ENCODE peak calls at places on chromosomes 4 and X, in four cellular contexts. Z is GM23248, P is kidney, O is Karpas-422. N is an unnamed sample.

GRCh38 chr4:102692474-102692873 is 68.3 kb downstream of the MANBA start:
- DNase-seq in Z (no peak), P (no peak), O (no peak), N (no peak)

GRCh38 chr4:99087887-99088484 is 602 bp downstream of the ADH5 start:
- DNase-seq in P (peak), O (peak), Z (peak), N (peak)

GRCh38 chr4:8334786-8335460 is 65.4 kb downstream of the HTRA3 start:
- DNase-seq in P (peak), O (no peak), Z (no peak), N (no peak)

GRCh38 chr4:139622856-139623255 is 42.8 kb upstream of the MGST2 start:
- DNase-seq in P (no peak), O (no peak), Z (no peak), N (no peak)

GRCh38 chrX:139826065-139827044 is 106.5 kb downstream of the ATP11C start:
- DNase-seq in Z (peak), O (peak), P (no peak), N (peak)

GRCh38 chrX:49184294-49185061 is 1.7 kb downstream of the PRICKLE3 start:
- DNase-seq in O (peak), P (peak), Z (peak), N (peak)

GRCh38 chr4:5545271-5545670 is 163.1 kb downstream of the EVC2 start:
- DNase-seq in O (no peak), Z (peak), P (no peak), N (no peak)

GRCh38 chr4:188109157-188109755 is at the start of gene TRIML2:
- DNase-seq in P (no peak), O (no peak), Z (no peak), N (no peak)

GRCh38 chr4:5751918-5752802 is 41.2 kb downstream of the EVC start:
- DNase-seq in O (no peak), P (no peak), Z (peak), N (peak)

GRCh38 chr4:89324671-89325070 is 17.1 kb upstream of the GPRIN3 start:
- DNase-seq in O (peak), P (no peak), Z (peak), N (peak)

GRCh38 chr4:176902710-176903323 is 110.1 kb upstream of the VEGFC start:
- DNase-seq in Z (peak), P (no peak), O (no peak), N (peak)

GRCh38 chr4:24643774-24644520 is 59.6 kb upstream of the DHX15 start:
- DNase-seq in P (no peak), Z (peak), O (no peak), N (no peak)

GRCh38 chrX:37349131-37350033 is at the start of gene PRRG1:
- DNase-seq in P (peak), O (no peak), Z (peak), N (peak)
- H3K4me3 ChIP-seq in P (peak), O (no peak), Z (peak), N (peak)

DNA sequence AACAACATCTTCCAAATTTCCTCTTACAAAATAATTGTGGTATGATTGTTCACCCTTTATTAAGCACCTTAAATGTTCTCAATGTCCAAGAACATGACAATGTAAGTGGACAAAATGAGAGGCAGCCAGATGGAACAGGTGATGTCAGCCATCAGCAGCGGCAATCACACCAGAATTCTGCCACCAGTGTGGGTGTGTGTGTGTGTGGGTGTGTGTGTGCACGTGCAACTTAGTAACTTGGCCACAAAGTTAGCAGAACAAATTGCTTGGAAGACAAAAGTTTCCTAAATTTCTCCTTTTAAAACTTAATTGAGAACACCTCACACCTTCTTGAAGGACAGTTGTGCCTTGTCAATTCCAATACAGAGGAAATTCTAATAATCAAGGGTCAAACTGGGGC is 18.7 kb downstream of the LNX1 start:
- DNase-seq in P (no peak), O (no peak), Z (no peak), N (no peak)
- H3K4me3 ChIP-seq in P (no peak), O (no peak), Z (no peak), N (no peak)

DNA sequence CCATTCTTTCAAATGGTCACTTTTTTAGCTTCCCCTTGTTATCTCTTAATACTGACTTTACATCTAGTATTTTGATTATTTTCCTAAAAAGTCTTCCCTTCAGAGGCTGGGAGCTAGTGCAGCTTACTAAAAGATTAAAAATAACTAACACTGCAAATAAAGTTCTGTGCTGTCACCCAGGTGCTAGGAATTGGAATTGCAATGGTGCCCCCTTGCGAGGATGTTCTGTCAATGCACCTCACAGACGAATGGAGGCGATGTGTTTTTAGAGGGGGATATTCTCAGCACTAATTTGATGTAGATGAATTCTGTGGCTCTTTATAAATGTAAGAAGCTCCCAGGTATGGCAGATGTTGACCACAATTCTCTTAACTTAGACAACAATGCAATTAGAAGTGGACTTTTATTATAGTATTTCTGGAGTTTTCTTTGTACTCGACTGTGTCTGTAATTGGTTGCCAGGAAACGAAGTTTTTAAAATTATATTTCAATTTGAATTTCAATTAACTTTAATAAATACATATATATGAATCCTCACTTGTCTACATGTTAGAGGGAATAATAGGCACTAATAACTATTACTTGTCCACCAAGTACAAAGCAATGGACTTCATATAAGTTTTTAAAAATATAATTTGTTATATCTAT is 22.0 kb upstream of the SMIM31 start:
- DNase-seq in Z (peak), O (peak), P (no peak), N (peak)
- H3K4me3 ChIP-seq in Z (no peak), O (no peak), P (no peak), N (no peak)

DNA sequence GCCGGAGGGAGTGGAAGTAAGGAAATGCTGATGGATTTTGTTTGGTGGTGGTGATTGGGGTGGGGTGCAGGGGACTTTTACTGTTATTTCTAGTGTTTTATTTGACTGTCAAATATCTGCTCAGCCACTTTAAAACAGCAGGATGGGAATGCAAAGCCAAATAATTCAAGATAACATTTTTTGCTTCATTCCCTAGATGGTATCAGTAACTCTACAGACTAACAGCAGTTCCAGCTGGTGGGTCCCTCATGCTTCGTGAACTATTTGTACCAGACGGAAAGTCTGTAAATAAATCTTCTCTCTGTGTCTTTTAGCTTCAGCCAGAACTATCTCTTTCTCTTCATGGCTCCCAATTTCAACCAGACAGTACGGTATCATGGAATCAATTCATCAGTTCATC is 27.5 kb downstream of the GPR143 start:
- DNase-seq in O (no peak), P (no peak), Z (no peak), N (peak)
- H3K4me3 ChIP-seq in O (no peak), P (no peak), Z (no peak), N (no peak)

GRCh38 chrX:826448-826847 is 195.9 kb downstream of the SHOX start:
- DNase-seq in O (no peak), P (no peak), Z (peak), N (peak)
- H3K4me3 ChIP-seq in O (no peak), P (no peak), Z (no peak), N (no peak)

DNA sequence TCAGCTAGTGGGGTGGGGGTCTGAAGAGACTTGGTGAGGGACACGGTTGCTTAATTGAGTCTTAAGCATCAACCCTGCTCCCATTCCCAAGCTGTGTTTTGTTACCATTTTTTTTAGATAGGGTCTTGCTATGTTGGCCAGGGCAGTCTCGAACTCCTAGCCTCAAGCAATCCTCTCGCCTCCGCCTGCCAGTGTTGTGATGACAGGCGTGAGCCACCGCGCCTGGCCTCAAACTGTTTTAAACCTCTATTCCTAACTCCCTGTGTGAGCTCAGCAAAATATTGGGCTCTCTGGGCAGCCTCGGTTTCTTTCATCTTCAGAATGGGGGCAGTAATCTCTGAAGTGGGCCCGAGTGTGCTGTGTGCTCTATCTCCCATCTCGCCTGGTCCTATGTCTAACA is 26.3 kb upstream of the BCORL1 start:
- DNase-seq in O (no peak), P (no peak), Z (no peak), N (no peak)
- H3K4me3 ChIP-seq in O (no peak), P (no peak), Z (no peak), N (no peak)

DNA sequence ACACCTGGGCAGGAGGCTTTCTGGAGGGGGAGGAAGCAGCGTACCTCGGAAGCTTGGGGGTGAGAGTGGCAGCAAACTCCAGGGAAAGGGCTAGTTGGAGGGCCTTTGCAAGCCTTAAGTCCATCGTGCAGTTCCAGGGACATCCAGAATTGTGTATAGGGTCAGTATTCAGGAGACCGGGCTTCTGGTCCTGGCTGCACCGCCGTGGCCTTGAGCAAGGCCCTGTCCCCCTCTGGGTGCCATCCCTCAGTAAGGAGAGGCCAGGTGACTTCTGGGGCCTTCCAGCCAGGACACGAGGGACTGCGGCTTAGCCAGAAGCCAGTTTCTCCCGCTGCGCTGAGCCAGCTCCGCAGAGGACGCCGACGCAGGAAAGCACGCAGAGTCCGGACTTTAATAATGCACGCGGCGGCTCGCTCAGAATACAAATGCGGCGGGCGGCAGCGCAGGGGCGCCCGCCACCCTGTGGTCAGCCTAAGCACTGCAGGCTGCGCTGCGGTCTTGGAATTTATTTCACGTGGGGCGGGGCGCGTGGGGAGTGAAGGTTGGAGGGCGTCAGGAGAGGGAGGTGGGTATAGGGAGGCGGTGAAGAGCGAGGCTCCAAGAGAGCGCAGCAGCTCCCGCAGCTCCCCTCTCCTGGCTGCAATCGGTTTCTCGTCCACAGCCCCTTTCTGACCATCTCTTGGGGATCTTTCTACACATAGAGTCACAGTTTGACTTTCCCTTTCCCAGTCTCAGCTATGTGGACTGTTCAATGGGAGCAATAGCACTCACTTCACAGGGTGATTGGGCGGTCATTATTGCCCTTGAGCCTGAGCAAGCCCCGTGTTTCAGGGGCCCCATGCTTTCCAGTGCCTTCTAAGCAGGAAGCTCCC is 94.1 kb upstream of the GPR50 start:
- DNase-seq in P (peak), O (peak), Z (peak), N (peak)
- H3K4me3 ChIP-seq in P (no peak), O (no peak), Z (peak), N (peak)

N was measured in choroid plexus epithelial cell.